ENCODE peak calls at places on chromosomes 6 and 20, in seven cellular contexts. H is H1, R is H9, Q is mesendoderm, O is IMR-90, L is neuronal stem cell, P is mesenchymal stem cell. A is an unnamed sample.

GRCh38 chr6:33380272-33380981 is 11.2 kb upstream of the KIFC1 start:
- DNase-seq in H (no peak), R (no peak), Q (no peak), O (no peak), L (no peak), P (no peak), A (no peak)

GRCh38 chr6:16677458-16677857 is 83.8 kb downstream of the ATXN1 start:
- DNase-seq in H (no peak), R (no peak), Q (peak), O (no peak), L (no peak), P (peak), A (no peak)

GRCh38 chr20:1842281-1842680 is 52.9 kb upstream of the SIRPA start:
- DNase-seq in H (no peak), R (no peak), Q (no peak), O (no peak), L (no peak), P (no peak), A (no peak)

GRCh38 chr6:13357551-13358075 is 29.3 kb upstream of the TBC1D7 start:
- DNase-seq in H (no peak), R (peak), Q (no peak), O (peak), L (no peak), P (no peak), A (no peak)

GRCh38 chr20:2237059-2237458 is 58.7 kb upstream of the TGM3 start:
- DNase-seq in H (no peak), R (peak), Q (peak), O (peak), L (no peak), P (no peak), A (no peak)

GRCh38 chr6:170165085-170165484 is 125.8 kb downstream of the DLL1 start:
- DNase-seq in H (no peak), R (peak), Q (peak), O (no peak), L (no peak), P (no peak), A (no peak)

GRCh38 chr6:157946865-157947532 is 34.7 kb upstream of the SYNJ2 start:
- DNase-seq in H (no peak), R (no peak), Q (peak), O (peak), L (no peak), P (no peak), A (no peak)

GRCh38 chr20:17504326-17504897 is 26.8 kb downstream of the BFSP1 start:
- DNase-seq in H (no peak), R (peak), Q (no peak), O (no peak), L (no peak), P (no peak), A (no peak)

GRCh38 chr6:136822051-136822378 is 377 bp upstream of the PEX7 start:
- DNase-seq in H (no peak), R (peak), Q (no peak), O (peak), L (no peak), P (no peak), A (no peak)

GRCh38 chr6:142740449-142740848 is 204.5 kb downstream of the HIVEP2 start:
- DNase-seq in H (no peak), R (no peak), Q (no peak), O (no peak), L (no peak), P (no peak), A (peak)

GRCh38 chr6:149474108-149474935 is 10.5 kb downstream of the ZC3H12D start:
- DNase-seq in H (no peak), R (no peak), Q (no peak), O (no peak), L (no peak), P (no peak), A (no peak)

GRCh38 chr20:17442588-17442987 is 88.6 kb downstream of the BFSP1 start:
- DNase-seq in H (no peak), R (peak), Q (peak), O (no peak), L (peak), P (no peak), A (peak)

GRCh38 chr20:62412194-62413024 is 5.3 kb upstream of the CABLES2 start:
- DNase-seq in H (no peak), R (no peak), Q (no peak), O (no peak), L (no peak), P (no peak), A (no peak)

GRCh38 chr6:5030596-5031136 is 26.8 kb upstream of the RPP40 start:
- DNase-seq in H (peak), R (peak), Q (peak), O (peak), L (peak), P (peak), A (peak)

GRCh38 chr6:146028250-146028789 is 542 bp upstream of the GRM1 start:
- DNase-seq in H (no peak), R (peak), Q (peak), O (peak), L (peak), P (peak), A (peak)

GRCh38 chr6:46156701-46157100 is 14.1 kb downstream of the ENPP5 start:
- DNase-seq in H (no peak), R (no peak), Q (no peak), O (no peak), L (no peak), P (no peak), A (no peak)

GRCh38 chr6:44697333-44697732 is 309.8 kb downstream of the CDC5L start:
- DNase-seq in H (no peak), R (peak), Q (peak), O (no peak), L (no peak), P (no peak), A (no peak)

GRCh38 chr6:169022079-169022478 is 231.6 kb downstream of the THBS2 start:
- DNase-seq in H (no peak), R (no peak), Q (no peak), O (no peak), L (no peak), P (no peak), A (no peak)

GRCh38 chr20:8260837-8261241 is 128.8 kb downstream of the PLCB1 start:
- DNase-seq in H (no peak), R (no peak), Q (peak), O (no peak), L (no peak), P (no peak), A (no peak)

GRCh38 chr20:58718121-58718563 is 25.5 kb downstream of the NPEPL1 start:
- DNase-seq in H (no peak), R (peak), Q (no peak), O (no peak), L (no peak), P (no peak), A (no peak)

GRCh38 chr6:85673198-85674139 is 30.8 kb upstream of the SYNCRIP start:
- DNase-seq in H (no peak), R (no peak), Q (no peak), O (no peak), L (no peak), P (no peak), A (no peak)

GRCh38 chr20:57751411-57751810 is 41.6 kb upstream of the PMEPA1 start:
- DNase-seq in H (no peak), R (no peak), Q (no peak), O (no peak), L (no peak), P (no peak), A (no peak)

DNA sequence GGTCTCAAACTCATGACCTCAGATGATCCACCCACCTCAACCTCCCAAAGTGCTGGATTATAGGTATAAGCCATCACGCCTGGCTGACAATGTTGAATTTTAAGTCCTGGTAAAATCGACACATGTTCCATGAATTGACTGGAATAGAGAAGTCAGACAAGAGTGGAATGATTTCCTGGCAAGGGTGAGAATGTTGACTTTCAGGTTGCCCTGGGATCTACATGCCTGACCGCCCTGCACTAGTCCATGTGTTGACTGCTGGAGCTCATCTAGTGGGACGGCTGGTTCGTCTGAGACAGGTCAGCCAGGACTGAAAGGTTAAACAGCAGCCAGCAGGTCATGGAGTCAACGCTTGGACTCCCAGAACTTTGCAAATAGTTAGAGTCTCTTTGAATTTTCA is 88.8 kb downstream of the SASH1 start:
- DNase-seq in H (no peak), R (no peak), Q (no peak), O (no peak), L (no peak), P (no peak), A (peak)
- H2BK5ac ChIP-seq in H (no peak), R (no peak), Q (no peak), O (no peak), L (no peak), P (no peak), A (no peak)

DNA sequence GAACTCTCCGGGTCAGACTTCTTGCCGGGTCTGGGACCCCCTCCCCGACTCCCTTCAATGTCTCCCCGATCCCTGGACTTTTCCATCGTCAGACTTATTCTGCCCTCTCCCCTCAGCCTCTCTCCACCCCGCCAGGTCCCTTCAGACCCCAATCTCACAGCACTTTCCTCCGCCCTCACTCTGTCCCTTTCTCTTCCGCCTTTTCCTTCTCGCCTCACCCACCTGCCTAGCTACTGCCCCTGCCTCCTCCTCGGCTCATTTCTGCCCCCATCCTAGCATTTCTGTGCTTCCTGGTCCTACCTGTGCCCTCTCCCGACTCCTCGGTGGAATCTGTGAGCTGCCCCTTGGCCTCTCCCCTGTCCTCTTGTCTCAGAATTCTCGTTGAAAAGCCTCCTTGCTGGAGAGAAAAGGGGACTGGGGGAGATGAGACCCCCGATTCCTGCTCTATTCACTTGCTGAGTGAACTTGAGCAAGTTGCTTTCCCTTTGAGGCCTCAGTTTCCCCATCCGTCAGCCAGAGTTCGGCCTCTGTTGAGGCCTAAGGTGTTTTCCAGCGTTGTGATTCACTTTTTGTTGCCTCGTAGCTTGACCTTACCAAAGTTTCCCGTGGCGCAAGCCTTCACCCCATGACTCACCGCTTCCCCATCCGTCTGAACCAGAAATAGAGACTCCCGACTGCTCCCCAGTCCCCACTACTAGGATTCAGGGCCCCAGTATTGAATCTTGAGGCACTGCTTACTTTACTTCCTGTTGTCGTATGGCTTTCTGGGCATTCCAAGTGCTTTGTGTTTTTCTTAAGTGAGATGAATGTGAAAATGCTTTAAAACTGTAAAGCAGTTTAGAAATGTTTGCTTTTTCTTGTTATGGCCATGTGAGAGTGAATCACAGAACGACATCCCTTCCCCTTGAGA is 870 bp downstream of the CHMP4B start:
- DNase-seq in H (no peak), R (no peak), Q (peak), O (peak), L (no peak), P (peak), A (peak)
- H4K8ac ChIP-seq in H (peak), R (no peak), Q (no peak), O (peak), L (no peak), P (peak), A (peak)

DNA sequence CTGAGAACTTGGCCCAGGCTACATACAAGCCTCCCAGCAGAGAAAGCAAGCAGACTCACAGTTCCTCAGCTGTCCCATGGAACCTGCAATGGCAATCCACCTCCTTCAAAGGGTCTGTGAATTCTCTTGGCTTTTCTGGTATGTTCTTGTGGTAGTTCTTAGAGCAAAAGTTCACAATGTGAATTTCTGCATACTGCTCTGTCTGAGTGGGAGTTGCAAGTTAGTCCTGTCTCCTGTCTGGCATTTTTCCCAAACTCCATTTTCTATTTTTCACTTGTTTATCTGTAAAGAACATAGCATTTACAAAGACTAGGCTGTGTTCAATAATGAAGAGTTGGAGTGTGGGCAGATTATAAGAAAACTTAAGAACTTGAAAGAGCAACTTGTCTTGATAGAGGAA is 269.9 kb downstream of the BCKDHB start:
- DNase-seq in H (no peak), R (no peak), Q (no peak), O (peak), L (no peak), P (peak), A (no peak)
- H2AK5ac ChIP-seq in H (no peak), R (no peak), Q (no peak), O (no peak), L (no peak), P (no peak), A (no peak)

DNA sequence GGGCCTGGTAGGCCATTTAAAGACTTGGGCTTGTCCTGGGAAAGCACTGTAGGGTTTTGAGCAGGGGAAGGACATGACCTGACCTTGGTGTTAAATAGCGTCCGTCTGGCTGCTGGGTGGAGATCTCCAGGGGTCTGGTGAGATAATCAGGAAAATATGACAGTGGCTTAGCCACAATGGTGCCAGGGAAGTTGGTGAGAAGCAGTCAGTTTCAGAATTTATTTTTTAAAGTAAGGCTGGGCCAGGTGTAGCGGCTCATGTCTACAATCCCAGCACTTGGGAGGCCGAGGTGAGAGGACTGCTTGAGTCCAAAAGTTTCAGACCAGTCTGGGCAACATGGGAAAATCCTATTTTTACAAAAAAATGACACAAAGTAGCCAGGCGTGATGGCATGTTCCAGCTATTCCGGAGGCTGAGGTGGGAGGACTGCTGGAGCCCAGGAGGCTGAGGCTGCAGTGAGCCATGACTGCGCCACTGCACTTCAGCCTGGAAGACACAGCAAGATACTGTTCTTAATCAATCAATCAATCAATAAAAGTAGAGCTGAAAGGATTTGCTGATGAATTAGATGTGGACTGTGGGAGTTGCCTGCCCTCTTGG is 41.4 kb downstream of the BCL2L1 start:
- DNase-seq in H (no peak), R (no peak), Q (no peak), O (no peak), L (no peak), P (no peak), A (no peak)
- H2BK5ac ChIP-seq in H (no peak), R (no peak), Q (no peak), O (no peak), L (no peak), P (no peak), A (peak)

GRCh38 chr6:159441704-159441981 is 251.4 kb downstream of the SOD2 start:
- DNase-seq in H (no peak), R (no peak), Q (no peak), O (no peak), L (no peak), P (no peak), A (no peak)
- H4K8ac ChIP-seq in H (no peak), R (no peak), Q (no peak), O (no peak), L (no peak), P (no peak), A (no peak)